ENCODE peak calls at places on chromosomes 16 and 17, in five cellular contexts. Y is activated T-cell treated with anti-CD3 and anti-CD28 coated beads, Interleukin-2, amount 50 U/mL, for 72 hours; Q is cortex of kidney; M is uterus; U is activated CD4-positive, alpha-beta T cell treated with anti-CD3 and anti-CD28 coated beads, Interleukin-2, amount 50 U/mL, for 4 hours. D is an unnamed sample.

GRCh38 chr17:83050651-83051422 is 28.6 kb upstream of the METRNL start:
- DNase-seq in Y (no peak), Q (no peak), M (no peak), U (no peak), D (peak)

GRCh38 chr16:7605812-7606211 is 273.2 kb downstream of the RBFOX1 start:
- DNase-seq in Y (no peak), Q (no peak), M (no peak), U (no peak), D (no peak)

GRCh38 chr16:76639685-76640289 is 362.6 kb downstream of the CNTNAP4 start:
- DNase-seq in Y (no peak), Q (no peak), M (no peak), U (no peak), D (no peak)

GRCh38 chr17:74840500-74840899 is 19.2 kb downstream of the GRIN2C start:
- DNase-seq in Y (no peak), Q (no peak), M (no peak), U (no peak), D (no peak)

GRCh38 chr16:17177242-17177967 is 293.4 kb downstream of the XYLT1 start:
- DNase-seq in Y (no peak), Q (no peak), M (no peak), U (no peak), D (no peak)

GRCh38 chr17:37541880-37542675 is 52.4 kb downstream of the DUSP14 start:
- DNase-seq in Y (peak), Q (no peak), M (no peak), U (no peak), D (no peak)

GRCh38 chr16:85916141-85916890 is 17.4 kb downstream of the IRF8 start:
- DNase-seq in Y (no peak), Q (no peak), M (no peak), U (no peak), D (no peak)

GRCh38 chr16:5928476-5929055 is 831.0 kb upstream of the EEF2KMT start:
- DNase-seq in Y (no peak), Q (no peak), M (no peak), U (no peak), D (no peak)

GRCh38 chr17:2361361-2361760 is 24.1 kb downstream of the SGSM2 start:
- DNase-seq in Y (no peak), Q (no peak), M (no peak), U (no peak), D (no peak)

GRCh38 chr16:68480084-68480995 is 32.0 kb upstream of the SMPD3 start:
- DNase-seq in Y (no peak), Q (no peak), M (no peak), U (no peak), D (no peak)

GRCh38 chr16:70493863-70494770 is 29.2 kb downstream of the COG4 start:
- DNase-seq in Y (no peak), Q (no peak), M (no peak), U (no peak), D (no peak)

GRCh38 chr17:71726320-71726719 is 394.5 kb upstream of the SOX9 start:
- DNase-seq in Y (no peak), Q (no peak), M (no peak), U (no peak), D (no peak)

GRCh38 chr17:63998050-63998720 is at the start of gene PRR29:
- DNase-seq in Y (peak), Q (no peak), M (peak), U (peak), D (peak)

GRCh38 chr16:51359141-51359960 is 208.3 kb upstream of the SALL1 start:
- DNase-seq in Y (no peak), Q (no peak), M (peak), U (no peak), D (no peak)

D was measured in endothelial cell.